ENCODE peak calls at places on chromosomes 3 and 15, in six cellular contexts. R is IMR-90, U is Peyer's patch, D is body of pancreas, N is stomach, V is uterus. E is an unnamed sample.

GRCh38 chr3:183490653-183491052 is 62.2 kb upstream of the MCF2L2 start:
- DNase-seq in D (no peak), V (no peak), N (peak), U (no peak), R (no peak), E (peak)

GRCh38 chr3:13879102-13879945 is 547 bp downstream of the WNT7A start:
- DNase-seq in R (no peak), U (no peak), V (no peak), N (no peak), D (no peak), E (no peak)

GRCh38 chr3:123376451-123377172 is 72.3 kb downstream of the ADCY5 start:
- DNase-seq in N (no peak), U (no peak), V (no peak), D (no peak), R (no peak), E (no peak)

GRCh38 chr3:71902258-71903128 is 117.5 kb upstream of the PROK2 start:
- DNase-seq in U (no peak), D (no peak), V (no peak), R (no peak), N (no peak), E (no peak)

GRCh38 chr15:88610756-88611231 is 10.3 kb upstream of the AEN start:
- DNase-seq in V (no peak), R (peak), D (no peak), N (no peak), U (no peak), E (no peak)

GRCh38 chr3:16849795-16850194 is 35.0 kb upstream of the PLCL2 start:
- DNase-seq in U (no peak), V (no peak), N (no peak), D (no peak), R (peak), E (no peak)

GRCh38 chr3:174438501-174439156 is 420.5 kb upstream of the NAALADL2 start:
- DNase-seq in R (no peak), D (no peak), N (no peak), V (no peak), U (no peak), E (no peak)

GRCh38 chr3:66567066-66567465 is 66.2 kb upstream of the LRIG1 start:
- DNase-seq in R (peak), D (no peak), N (no peak), U (no peak), V (no peak), E (no peak)

GRCh38 chr15:59873873-59874272 is 130.2 kb upstream of the FOXB1 start:
- DNase-seq in U (no peak), R (no peak), V (no peak), N (no peak), D (no peak), E (no peak)

GRCh38 chr3:32500880-32501784 is 1.5 kb downstream of the CMTM6 start:
- DNase-seq in V (no peak), D (no peak), N (no peak), U (no peak), R (no peak), E (no peak)

GRCh38 chr3:155233213-155233612 is 60.3 kb downstream of the STRIT1 start:
- DNase-seq in U (no peak), R (peak), N (peak), V (peak), D (peak), E (no peak)

GRCh38 chr15:55289573-55290360 is at the start of gene RAB27A:
- DNase-seq in R (peak), D (peak), V (peak), U (peak), N (peak), E (no peak)

GRCh38 chr3:133127381-133127780 is 89.2 kb downstream of the TMEM108 start:
- DNase-seq in N (no peak), V (no peak), D (no peak), U (no peak), R (no peak), E (no peak)

GRCh38 chr3:13023251-13024055 is 49.8 kb downstream of the IQSEC1 start:
- DNase-seq in U (no peak), D (no peak), N (no peak), V (no peak), R (peak), E (no peak)

GRCh38 chr15:40297356-40297755 is 10.4 kb downstream of the PLCB2 start:
- DNase-seq in R (no peak), V (no peak), N (no peak), U (no peak), D (no peak), E (no peak)

GRCh38 chr15:64596701-64597468 is 136.5 kb downstream of the ZNF609 start:
- DNase-seq in U (no peak), N (no peak), D (peak), V (peak), R (peak), E (no peak)

GRCh38 chr15:31035610-31036009 is 44.2 kb upstream of the MTMR10 start:
- DNase-seq in D (no peak), V (no peak), N (no peak), R (no peak), U (no peak), E (no peak)

GRCh38 chr3:177041021-177041729 is 156.1 kb downstream of the TBL1XR1 start:
- DNase-seq in D (peak), R (peak), U (no peak), V (peak), N (no peak), E (peak)

GRCh38 chr3:13009132-13009945 is 63.9 kb downstream of the IQSEC1 start:
- DNase-seq in R (no peak), D (peak), U (peak), N (peak), V (no peak), E (no peak)

GRCh38 chr3:153277029-153277428 is 115.0 kb downstream of the RAP2B start:
- DNase-seq in R (no peak), U (no peak), V (no peak), D (no peak), N (no peak), E (no peak)

GRCh38 chr3:135531996-135532395 is 433.5 kb upstream of the PPP2R3A start:
- DNase-seq in D (peak), V (no peak), U (no peak), N (no peak), R (no peak), E (peak)

GRCh38 chr3:180246688-180247195 is 210.0 kb upstream of the PEX5L start:
- DNase-seq in R (no peak), D (no peak), V (no peak), N (no peak), U (no peak), E (no peak)

GRCh38 chr3:108182339-108182738 is 39.9 kb downstream of the IFT57 start:
- DNase-seq in V (no peak), U (no peak), R (peak), N (no peak), D (no peak), E (no peak)

GRCh38 chr3:158005391-158006100 is 100.7 kb downstream of the SHOX2 start:
- DNase-seq in V (no peak), R (no peak), N (no peak), D (no peak), U (no peak), E (no peak)

GRCh38 chr15:69679623-69680228 is 227.1 kb downstream of the RPLP1 start:
- DNase-seq in U (peak), V (no peak), R (no peak), D (no peak), N (no peak), E (no peak)

GRCh38 chr3:17469954-17470353 is 272.5 kb downstream of the TBC1D5 start:
- DNase-seq in U (no peak), V (no peak), R (no peak), N (no peak), D (no peak), E (no peak)

GRCh38 chr3:176351408-176351807 is 845.9 kb downstream of the TBL1XR1 start:
- DNase-seq in N (no peak), D (no peak), U (no peak), R (peak), V (no peak), E (no peak)

GRCh38 chr3:61666032-61666431 is 104.7 kb downstream of the PTPRG start:
- DNase-seq in R (no peak), V (no peak), D (no peak), U (no peak), N (no peak), E (no peak)

GRCh38 chr3:113495035-113495434 is 19.9 kb downstream of the SPICE1 start:
- DNase-seq in U (peak), D (peak), V (no peak), N (no peak), R (peak), E (no peak)

GRCh38 chr3:197465996-197466549 is 89.7 kb downstream of the BDH1 start:
- DNase-seq in U (no peak), V (no peak), D (no peak), R (peak), N (peak), E (no peak)
- H3K4me3 ChIP-seq in U (no peak), V (no peak), D (no peak), R (no peak), N (no peak), E (no peak)

DNA sequence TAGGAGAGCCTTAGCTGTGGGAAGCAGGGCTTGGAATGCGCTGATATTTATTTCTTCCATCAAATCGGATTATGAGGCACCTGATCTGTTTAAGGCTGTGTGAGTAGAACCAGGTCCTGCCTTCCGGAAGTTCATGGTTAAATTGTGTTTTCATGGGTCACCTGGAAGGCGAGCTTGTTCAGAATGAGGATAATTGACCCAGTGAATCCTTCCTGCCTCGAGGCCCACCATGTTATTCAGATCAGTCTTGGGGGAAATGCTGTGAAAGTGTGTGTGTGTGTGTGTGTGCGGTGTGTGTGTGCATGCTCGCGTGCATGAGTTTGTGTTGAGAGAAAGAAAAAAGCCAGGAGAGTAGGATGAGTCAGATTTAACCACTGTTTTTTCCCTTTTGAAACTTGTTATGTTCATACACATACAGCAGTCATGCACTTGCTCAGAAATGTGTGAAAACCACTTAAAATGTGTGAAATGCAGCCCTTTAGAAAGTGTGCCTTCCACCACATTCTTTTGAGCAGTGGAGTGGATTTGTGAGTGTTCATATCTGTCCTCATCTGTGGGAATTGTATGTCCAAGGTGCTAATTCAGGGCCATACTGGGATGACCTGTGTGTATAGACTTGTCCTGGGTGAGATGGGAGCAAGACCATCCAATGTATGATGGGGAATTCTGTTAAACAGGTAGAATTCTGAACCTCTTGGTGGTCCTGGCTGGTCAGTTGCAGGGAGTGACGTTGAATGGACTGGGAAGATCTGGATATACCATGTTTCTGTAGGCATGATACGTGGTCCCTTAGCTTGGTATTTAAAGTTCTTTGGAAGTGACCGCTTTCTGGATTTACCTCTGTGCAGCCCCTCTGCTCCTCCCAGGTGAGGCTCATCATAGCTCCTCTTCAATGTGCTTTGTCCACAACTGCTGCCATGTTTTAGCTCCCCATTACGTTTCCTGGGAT is 36.9 kb downstream of the SMAD3 start:
- DNase-seq in R (peak), V (no peak), U (no peak), D (no peak), N (no peak), E (no peak)
- H3K27ac ChIP-seq in R (peak), V (no peak), U (peak), D (peak), N (peak), E (peak)

GRCh38 chr3:46713898-46714552 is 3.6 kb downstream of the PRSS50 start:
- DNase-seq in D (no peak), V (no peak), N (peak), U (no peak), R (no peak), E (no peak)
- TF ChIP-seq POLR2A in D (no peak), V (no peak), N (no peak), U (no peak), R (no peak), E (no peak)

GRCh38 chr3:143851331-143852017 is 3.2 kb upstream of the SLC9A9 start:
- DNase-seq in N (no peak), U (no peak), R (no peak), V (no peak), D (no peak), E (no peak)

GRCh38 chr3:143850877-143851276 is 2.6 kb upstream of the SLC9A9 start:
- DNase-seq in N (no peak), U (no peak), R (no peak), D (no peak), V (no peak), E (no peak)

GRCh38 chr3:143847787-143848631 is at the start of gene SLC9A9:
- DNase-seq in R (peak), N (peak), D (no peak), V (no peak), U (peak), E (no peak)

GRCh38 chr3:143849854-143850549 is 1.7 kb upstream of the SLC9A9 start:
- DNase-seq in V (no peak), U (no peak), D (no peak), N (no peak), R (peak), E (no peak)

GRCh38 chr3:143848707-143849106 is 439 bp upstream of the SLC9A9 start:
- DNase-seq in U (no peak), N (no peak), V (no peak), D (no peak), R (no peak), E (no peak)
- H3K4me3 ChIP-seq in U (peak), N (peak), V (peak), D (no peak), R (no peak), E (peak)

E was measured in esophagus muscularis mucosa.